ENCODE peak calls at places on chromosomes 12 and 14, in six cellular contexts. One of them, this sample, is unnamed.

GRCh38 chr14:55807059-55807499 is 227.1 kb downstream of the KTN1 start:
- DNase-seq in sigmoid colon: peak
- DNase-seq in cardiac muscle cell: peak
- DNase-seq in tibial artery: peak
- DNase-seq in heart right ventricle: peak
- DNase-seq in ascending aorta: peak
- DNase-seq in this sample: no peak

GRCh38 chr14:64682843-64683242 is 21.4 kb upstream of the PLEKHG3 start:
- DNase-seq in sigmoid colon: no peak
- DNase-seq in cardiac muscle cell: no peak
- DNase-seq in tibial artery: no peak
- DNase-seq in heart right ventricle: no peak
- DNase-seq in ascending aorta: no peak
- DNase-seq in this sample: no peak

GRCh38 chr14:35875296-35875695 is 49.2 kb downstream of the BRMS1L start:
- DNase-seq in sigmoid colon: no peak
- DNase-seq in cardiac muscle cell: no peak
- DNase-seq in tibial artery: no peak
- DNase-seq in heart right ventricle: no peak
- DNase-seq in ascending aorta: no peak
- DNase-seq in this sample: no peak

GRCh38 chr12:103848132-103848531 is 7.1 kb upstream of the NT5DC3 start:
- DNase-seq in sigmoid colon: no peak
- DNase-seq in cardiac muscle cell: no peak
- DNase-seq in tibial artery: no peak
- DNase-seq in heart right ventricle: no peak
- DNase-seq in ascending aorta: no peak
- DNase-seq in this sample: no peak

GRCh38 chr14:93430889-93431670 is at the start of gene UNC79:
- DNase-seq in sigmoid colon: no peak
- DNase-seq in cardiac muscle cell: peak
- DNase-seq in tibial artery: no peak
- DNase-seq in heart right ventricle: peak
- DNase-seq in ascending aorta: no peak
- DNase-seq in this sample: peak

GRCh38 chr14:95425369-95426115 is 90.9 kb downstream of the SYNE3 start:
- DNase-seq in sigmoid colon: no peak
- DNase-seq in cardiac muscle cell: no peak
- DNase-seq in tibial artery: no peak
- DNase-seq in heart right ventricle: no peak
- DNase-seq in ascending aorta: no peak
- DNase-seq in this sample: no peak

GRCh38 chr14:37620856-37621255 is 25.4 kb downstream of the TTC6 start:
- DNase-seq in sigmoid colon: no peak
- DNase-seq in cardiac muscle cell: no peak
- DNase-seq in tibial artery: no peak
- DNase-seq in heart right ventricle: no peak
- DNase-seq in ascending aorta: no peak
- DNase-seq in this sample: no peak

GRCh38 chr14:32710351-32711102 is 228.2 kb upstream of the NPAS3 start:
- DNase-seq in sigmoid colon: peak
- DNase-seq in cardiac muscle cell: no peak
- DNase-seq in tibial artery: no peak
- DNase-seq in heart right ventricle: no peak
- DNase-seq in ascending aorta: no peak
- DNase-seq in this sample: no peak

GRCh38 chr14:24441904-24442239 is 704 bp downstream of the SDR39U1 start:
- DNase-seq in sigmoid colon: no peak
- DNase-seq in cardiac muscle cell: no peak
- DNase-seq in tibial artery: no peak
- DNase-seq in heart right ventricle: no peak
- DNase-seq in ascending aorta: no peak
- DNase-seq in this sample: no peak

GRCh38 chr12:69007166-69007857 is 74.3 kb upstream of the CPM start:
- DNase-seq in sigmoid colon: no peak
- DNase-seq in cardiac muscle cell: peak
- DNase-seq in tibial artery: no peak
- DNase-seq in heart right ventricle: no peak
- DNase-seq in ascending aorta: no peak
- DNase-seq in this sample: no peak

GRCh38 chr14:31442284-31442683 is 15.0 kb downstream of the DTD2 start:
- DNase-seq in sigmoid colon: no peak
- DNase-seq in cardiac muscle cell: no peak
- DNase-seq in tibial artery: no peak
- DNase-seq in heart right ventricle: no peak
- DNase-seq in ascending aorta: no peak
- DNase-seq in this sample: no peak

GRCh38 chr14:84021433-84021832 is 1508.5 kb upstream of the FLRT2 start:
- DNase-seq in sigmoid colon: no peak
- DNase-seq in cardiac muscle cell: no peak
- DNase-seq in tibial artery: no peak
- DNase-seq in heart right ventricle: no peak
- DNase-seq in ascending aorta: no peak
- DNase-seq in this sample: no peak

GRCh38 chr12:25102402-25102801 is 92.6 kb downstream of the DNAI7 start:
- DNase-seq in sigmoid colon: no peak
- DNase-seq in cardiac muscle cell: no peak
- DNase-seq in tibial artery: no peak
- DNase-seq in heart right ventricle: no peak
- DNase-seq in ascending aorta: no peak
- DNase-seq in this sample: no peak

GRCh38 chr14:23365353-23366162 is 586 bp upstream of the EFS start:
- DNase-seq in sigmoid colon: no peak
- DNase-seq in cardiac muscle cell: no peak
- DNase-seq in tibial artery: no peak
- DNase-seq in heart right ventricle: no peak
- DNase-seq in ascending aorta: no peak
- DNase-seq in this sample: no peak

GRCh38 chr14:68938515-68939423 is 40.3 kb downstream of the ACTN1 start:
- DNase-seq in sigmoid colon: peak
- DNase-seq in cardiac muscle cell: no peak
- DNase-seq in tibial artery: no peak
- DNase-seq in heart right ventricle: no peak
- DNase-seq in ascending aorta: no peak
- DNase-seq in this sample: no peak

GRCh38 chr14:75011356-75012097 is 8.8 kb downstream of the EIF2B2 start:
- DNase-seq in sigmoid colon: no peak
- DNase-seq in cardiac muscle cell: peak
- DNase-seq in tibial artery: no peak
- DNase-seq in heart right ventricle: no peak
- DNase-seq in ascending aorta: no peak
- DNase-seq in this sample: no peak

GRCh38 chr12:63525831-63526230 is 142.5 kb downstream of the DPY19L2 start:
- DNase-seq in sigmoid colon: no peak
- DNase-seq in cardiac muscle cell: no peak
- DNase-seq in tibial artery: no peak
- DNase-seq in heart right ventricle: no peak
- DNase-seq in ascending aorta: no peak
- DNase-seq in this sample: no peak

GRCh38 chr14:37819155-37820015 is 224.0 kb downstream of the TTC6 start:
- DNase-seq in sigmoid colon: no peak
- DNase-seq in cardiac muscle cell: peak
- DNase-seq in tibial artery: no peak
- DNase-seq in heart right ventricle: no peak
- DNase-seq in ascending aorta: no peak
- DNase-seq in this sample: no peak

GRCh38 chr14:100962494-100962893 is 59.0 kb upstream of the RTL1 start:
- DNase-seq in sigmoid colon: no peak
- DNase-seq in cardiac muscle cell: no peak
- DNase-seq in tibial artery: no peak
- DNase-seq in heart right ventricle: no peak
- DNase-seq in ascending aorta: no peak
- DNase-seq in this sample: no peak

GRCh38 chr14:85315891-85316290 is 214.1 kb upstream of the FLRT2 start:
- DNase-seq in sigmoid colon: no peak
- DNase-seq in cardiac muscle cell: no peak
- DNase-seq in tibial artery: no peak
- DNase-seq in heart right ventricle: no peak
- DNase-seq in ascending aorta: no peak
- DNase-seq in this sample: peak

GRCh38 chr14:56487090-56487667 is 92.4 kb upstream of the TMEM260 start:
- DNase-seq in sigmoid colon: no peak
- DNase-seq in cardiac muscle cell: no peak
- DNase-seq in tibial artery: no peak
- DNase-seq in heart right ventricle: no peak
- DNase-seq in ascending aorta: no peak
- DNase-seq in this sample: peak

GRCh38 chr14:31024577-31025334 is 693 bp upstream of the AP4S1 start:
- DNase-seq in sigmoid colon: no peak
- DNase-seq in cardiac muscle cell: no peak
- DNase-seq in tibial artery: no peak
- DNase-seq in heart right ventricle: no peak
- DNase-seq in ascending aorta: no peak
- DNase-seq in this sample: no peak

GRCh38 chr12:50221228-50222008 is 54.2 kb upstream of the CERS5 start:
- DNase-seq in sigmoid colon: no peak
- DNase-seq in cardiac muscle cell: peak
- DNase-seq in tibial artery: no peak
- DNase-seq in heart right ventricle: no peak
- DNase-seq in ascending aorta: no peak
- DNase-seq in this sample: peak

GRCh38 chr12:111458773-111459172 is 53.0 kb downstream of the SH2B3 start:
- DNase-seq in sigmoid colon: peak
- DNase-seq in cardiac muscle cell: no peak
- DNase-seq in tibial artery: no peak
- DNase-seq in heart right ventricle: no peak
- DNase-seq in ascending aorta: no peak
- DNase-seq in this sample: no peak

GRCh38 chr14:72758420-72758819 is 135.5 kb downstream of the DPF3 start:
- DNase-seq in sigmoid colon: no peak
- DNase-seq in cardiac muscle cell: no peak
- DNase-seq in tibial artery: no peak
- DNase-seq in heart right ventricle: no peak
- DNase-seq in ascending aorta: no peak
- DNase-seq in this sample: no peak

GRCh38 chr14:54786816-54787215 is 115.8 kb downstream of the GCH1 start:
- DNase-seq in sigmoid colon: no peak
- DNase-seq in cardiac muscle cell: no peak
- DNase-seq in tibial artery: no peak
- DNase-seq in heart right ventricle: no peak
- DNase-seq in ascending aorta: peak
- DNase-seq in this sample: no peak

GRCh38 chr14:52076334-52076733 is 7.5 kb upstream of the NID2 start:
- DNase-seq in sigmoid colon: no peak
- DNase-seq in cardiac muscle cell: no peak
- DNase-seq in tibial artery: peak
- DNase-seq in heart right ventricle: no peak
- DNase-seq in ascending aorta: peak
- DNase-seq in this sample: no peak

GRCh38 chr12:120067084-120067869 is 49.3 kb downstream of the RAB35 start:
- DNase-seq in sigmoid colon: no peak
- DNase-seq in cardiac muscle cell: no peak
- DNase-seq in tibial artery: no peak
- DNase-seq in heart right ventricle: no peak
- DNase-seq in ascending aorta: no peak
- DNase-seq in this sample: no peak

GRCh38 chr12:95416111-95416636 is 57.8 kb upstream of the METAP2 start:
- DNase-seq in sigmoid colon: no peak
- DNase-seq in cardiac muscle cell: no peak
- DNase-seq in tibial artery: no peak
- DNase-seq in heart right ventricle: no peak
- DNase-seq in ascending aorta: no peak
- DNase-seq in this sample: no peak

DNA sequence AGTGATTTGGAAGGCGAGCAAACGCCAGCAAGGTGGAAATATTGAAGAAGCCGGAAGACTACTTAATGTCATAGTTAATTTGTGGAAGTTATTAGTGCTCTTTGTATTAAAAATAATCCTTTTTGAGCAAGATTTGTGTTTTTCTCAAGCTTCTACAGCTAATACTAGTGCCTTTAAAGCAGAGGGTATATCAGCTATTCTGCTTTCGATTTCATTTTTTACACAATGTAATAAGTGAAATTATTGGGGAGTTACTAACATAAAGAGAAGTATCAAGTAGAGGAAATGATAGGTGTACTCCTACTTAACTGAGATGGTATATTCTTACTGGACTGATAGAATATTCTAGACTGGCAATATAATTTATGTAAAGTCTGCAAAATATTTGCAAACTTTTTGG is 392.4 kb upstream of the DCN start:
- DNase-seq in sigmoid colon: no peak
- DNase-seq in cardiac muscle cell: no peak
- DNase-seq in tibial artery: no peak
- DNase-seq in heart right ventricle: no peak
- DNase-seq in ascending aorta: no peak
- DNase-seq in this sample: no peak
- H3K4me3 ChIP-seq in sigmoid colon: no peak
- H3K4me3 ChIP-seq in cardiac muscle cell: no peak
- H3K4me3 ChIP-seq in tibial artery: no peak
- H3K4me3 ChIP-seq in heart right ventricle: no peak
- H3K4me3 ChIP-seq in ascending aorta: no peak
- H3K4me3 ChIP-seq in this sample: no peak

GRCh38 chr14:102544034-102544744 is 34.6 kb upstream of the ANKRD9 start:
- DNase-seq in sigmoid colon: no peak
- DNase-seq in cardiac muscle cell: no peak
- DNase-seq in tibial artery: no peak
- DNase-seq in heart right ventricle: no peak
- DNase-seq in ascending aorta: no peak
- DNase-seq in this sample: no peak
- H3K4me3 ChIP-seq in sigmoid colon: peak
- H3K4me3 ChIP-seq in cardiac muscle cell: no peak
- H3K4me3 ChIP-seq in tibial artery: no peak
- H3K4me3 ChIP-seq in heart right ventricle: no peak
- H3K4me3 ChIP-seq in ascending aorta: no peak
- H3K4me3 ChIP-seq in this sample: no peak

GRCh38 chr14:70888151-70888499 is 19.1 kb upstream of the PCNX1 start:
- DNase-seq in sigmoid colon: no peak
- DNase-seq in cardiac muscle cell: no peak
- DNase-seq in tibial artery: no peak
- DNase-seq in heart right ventricle: no peak
- DNase-seq in ascending aorta: no peak
- DNase-seq in this sample: no peak
- H3K4me3 ChIP-seq in sigmoid colon: no peak
- H3K4me3 ChIP-seq in cardiac muscle cell: no peak
- H3K4me3 ChIP-seq in tibial artery: no peak
- H3K4me3 ChIP-seq in heart right ventricle: no peak
- H3K4me3 ChIP-seq in ascending aorta: no peak
- H3K4me3 ChIP-seq in this sample: no peak

DNA sequence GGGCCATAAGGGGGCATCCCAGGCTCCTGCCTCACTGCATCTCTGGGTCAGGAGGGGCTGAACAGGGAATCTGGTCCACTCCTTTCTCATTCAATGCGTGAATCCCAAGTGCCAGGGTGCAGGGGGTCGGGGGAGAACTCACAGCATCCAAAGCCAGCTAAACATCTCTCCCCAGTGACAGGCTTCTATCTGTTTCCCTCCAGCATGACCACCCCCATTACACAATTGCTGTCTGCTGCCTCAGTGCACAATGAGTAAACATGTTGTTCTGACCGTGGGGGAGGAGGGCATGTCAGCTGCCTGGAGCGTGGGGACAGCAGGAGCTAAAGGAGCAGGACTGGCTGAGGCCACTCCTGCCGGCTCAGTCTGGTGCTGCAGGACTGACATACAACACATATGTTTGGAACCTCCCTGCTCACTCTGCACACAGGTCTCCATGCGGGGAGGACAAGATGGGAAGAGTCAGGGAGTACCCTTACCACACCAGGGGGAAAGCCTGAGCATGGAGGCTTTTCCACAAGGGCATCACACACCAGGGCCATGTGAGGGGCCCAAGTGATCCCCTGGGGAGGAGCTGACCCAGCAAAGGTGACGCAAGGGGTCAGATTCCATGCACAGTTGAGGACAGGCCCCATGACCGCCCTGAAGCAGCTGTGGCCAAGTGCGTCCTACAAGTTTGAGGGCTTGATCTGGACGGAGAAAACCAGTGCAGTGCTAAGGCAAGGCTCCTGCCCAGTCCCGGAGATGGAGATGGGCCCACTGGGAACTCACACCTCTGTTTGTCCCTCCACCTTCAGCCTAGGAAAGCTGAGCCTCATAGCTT is 1.4 kb downstream of the TNS2 start:
- DNase-seq in sigmoid colon: peak
- DNase-seq in cardiac muscle cell: no peak
- DNase-seq in tibial artery: peak
- DNase-seq in heart right ventricle: peak
- DNase-seq in ascending aorta: peak
- DNase-seq in this sample: no peak
- H3K4me3 ChIP-seq in sigmoid colon: peak
- H3K4me3 ChIP-seq in cardiac muscle cell: no peak
- H3K4me3 ChIP-seq in tibial artery: peak
- H3K4me3 ChIP-seq in heart right ventricle: peak
- H3K4me3 ChIP-seq in ascending aorta: peak
- H3K4me3 ChIP-seq in this sample: no peak